ENCODE peak calls at places on chromosomes 4 and X, in eight cellular contexts. One of them, this sample, is unnamed.

GRCh38 chr4:179750374-179750773 is 2308.1 kb upstream of the AGA start:
- DNase-seq in stimulated activated naive CD8-positive, alpha-beta T cell treated with anti-CD3 and anti-CD28 coated beads, Interleukin-15, Interleukin-2, amounts not matched to agents 100 U/mL and 50 U/mL, for 24 hours: no peak
- DNase-seq in germinal center: no peak
- DNase-seq in T-helper 17 cell: no peak
- DNase-seq in memory B cell: no peak
- DNase-seq in activated effector memory CD4-positive, alpha-beta T cell treated with Interleukin-2 at 50 U/mL for 16 hours: no peak
- DNase-seq in gastrocnemius medialis: no peak
- DNase-seq in SK-N-MC: no peak
- DNase-seq in this sample: no peak

GRCh38 chr4:54095110-54095800 is 4.7 kb upstream of the GSX2 start:
- DNase-seq in memory B cell: no peak
- DNase-seq in activated effector memory CD4-positive, alpha-beta T cell treated with Interleukin-2 at 50 U/mL for 16 hours: no peak
- DNase-seq in gastrocnemius medialis: no peak
- DNase-seq in SK-N-MC: no peak
- DNase-seq in germinal center: no peak
- DNase-seq in stimulated activated naive CD8-positive, alpha-beta T cell treated with anti-CD3 and anti-CD28 coated beads, Interleukin-15, Interleukin-2, amounts not matched to agents 100 U/mL and 50 U/mL, for 24 hours: no peak
- DNase-seq in T-helper 17 cell: no peak
- DNase-seq in this sample: no peak

GRCh38 chr4:8858925-8859210 is 12.8 kb downstream of the HMX1 start:
- DNase-seq in T-helper 17 cell: no peak
- DNase-seq in memory B cell: no peak
- DNase-seq in stimulated activated naive CD8-positive, alpha-beta T cell treated with anti-CD3 and anti-CD28 coated beads, Interleukin-15, Interleukin-2, amounts not matched to agents 100 U/mL and 50 U/mL, for 24 hours: no peak
- DNase-seq in gastrocnemius medialis: no peak
- DNase-seq in SK-N-MC: no peak
- DNase-seq in activated effector memory CD4-positive, alpha-beta T cell treated with Interleukin-2 at 50 U/mL for 16 hours: no peak
- DNase-seq in germinal center: no peak
- DNase-seq in this sample: no peak

GRCh38 chr4:48109413-48110263 is 24.4 kb downstream of the TXK start:
- DNase-seq in memory B cell: no peak
- DNase-seq in SK-N-MC: no peak
- DNase-seq in germinal center: peak; percentile 48
- DNase-seq in stimulated activated naive CD8-positive, alpha-beta T cell treated with anti-CD3 and anti-CD28 coated beads, Interleukin-15, Interleukin-2, amounts not matched to agents 100 U/mL and 50 U/mL, for 24 hours: no peak
- DNase-seq in T-helper 17 cell: no peak
- DNase-seq in activated effector memory CD4-positive, alpha-beta T cell treated with Interleukin-2 at 50 U/mL for 16 hours: no peak
- DNase-seq in gastrocnemius medialis: no peak
- DNase-seq in this sample: no peak

GRCh38 chr4:157664726-157665125 is 444.2 kb downstream of the GRIA2 start:
- DNase-seq in memory B cell: no peak
- DNase-seq in gastrocnemius medialis: no peak
- DNase-seq in germinal center: no peak
- DNase-seq in stimulated activated naive CD8-positive, alpha-beta T cell treated with anti-CD3 and anti-CD28 coated beads, Interleukin-15, Interleukin-2, amounts not matched to agents 100 U/mL and 50 U/mL, for 24 hours: no peak
- DNase-seq in T-helper 17 cell: no peak
- DNase-seq in SK-N-MC: no peak
- DNase-seq in activated effector memory CD4-positive, alpha-beta T cell treated with Interleukin-2 at 50 U/mL for 16 hours: no peak
- DNase-seq in this sample: no peak

GRCh38 chrX:71941771-71942170 is 31.1 kb downstream of the NHSL2 start:
- DNase-seq in gastrocnemius medialis: no peak
- DNase-seq in activated effector memory CD4-positive, alpha-beta T cell treated with Interleukin-2 at 50 U/mL for 16 hours: no peak
- DNase-seq in T-helper 17 cell: no peak
- DNase-seq in stimulated activated naive CD8-positive, alpha-beta T cell treated with anti-CD3 and anti-CD28 coated beads, Interleukin-15, Interleukin-2, amounts not matched to agents 100 U/mL and 50 U/mL, for 24 hours: no peak
- DNase-seq in germinal center: no peak
- DNase-seq in memory B cell: no peak
- DNase-seq in SK-N-MC: no peak
- DNase-seq in this sample: no peak

GRCh38 chrX:115968436-115969252 is 201.9 kb upstream of the AGTR2 start:
- DNase-seq in gastrocnemius medialis: no peak
- DNase-seq in stimulated activated naive CD8-positive, alpha-beta T cell treated with anti-CD3 and anti-CD28 coated beads, Interleukin-15, Interleukin-2, amounts not matched to agents 100 U/mL and 50 U/mL, for 24 hours: no peak
- DNase-seq in germinal center: peak; percentile 17
- DNase-seq in SK-N-MC: no peak
- DNase-seq in T-helper 17 cell: no peak
- DNase-seq in memory B cell: no peak
- DNase-seq in activated effector memory CD4-positive, alpha-beta T cell treated with Interleukin-2 at 50 U/mL for 16 hours: no peak
- DNase-seq in this sample: no peak

GRCh38 chr4:47824844-47825243 is 13.0 kb downstream of the CORIN start:
- DNase-seq in stimulated activated naive CD8-positive, alpha-beta T cell treated with anti-CD3 and anti-CD28 coated beads, Interleukin-15, Interleukin-2, amounts not matched to agents 100 U/mL and 50 U/mL, for 24 hours: no peak
- DNase-seq in gastrocnemius medialis: no peak
- DNase-seq in memory B cell: no peak
- DNase-seq in T-helper 17 cell: no peak
- DNase-seq in germinal center: no peak
- DNase-seq in SK-N-MC: no peak
- DNase-seq in activated effector memory CD4-positive, alpha-beta T cell treated with Interleukin-2 at 50 U/mL for 16 hours: no peak
- DNase-seq in this sample: no peak

GRCh38 chr4:141081921-141082381 is 51.3 kb downstream of the RNF150 start:
- DNase-seq in stimulated activated naive CD8-positive, alpha-beta T cell treated with anti-CD3 and anti-CD28 coated beads, Interleukin-15, Interleukin-2, amounts not matched to agents 100 U/mL and 50 U/mL, for 24 hours: no peak
- DNase-seq in germinal center: no peak
- DNase-seq in T-helper 17 cell: no peak
- DNase-seq in gastrocnemius medialis: no peak
- DNase-seq in activated effector memory CD4-positive, alpha-beta T cell treated with Interleukin-2 at 50 U/mL for 16 hours: no peak
- DNase-seq in SK-N-MC: peak; percentile 86
- DNase-seq in memory B cell: no peak
- DNase-seq in this sample: no peak

GRCh38 chrX:101057095-101057714 is 5.3 kb upstream of the TRMT2B start:
- DNase-seq in activated effector memory CD4-positive, alpha-beta T cell treated with Interleukin-2 at 50 U/mL for 16 hours: no peak
- DNase-seq in germinal center: peak; percentile 33
- DNase-seq in gastrocnemius medialis: no peak
- DNase-seq in stimulated activated naive CD8-positive, alpha-beta T cell treated with anti-CD3 and anti-CD28 coated beads, Interleukin-15, Interleukin-2, amounts not matched to agents 100 U/mL and 50 U/mL, for 24 hours: no peak
- DNase-seq in T-helper 17 cell: no peak
- DNase-seq in memory B cell: no peak
- DNase-seq in SK-N-MC: no peak
- DNase-seq in this sample: peak; percentile 35

GRCh38 chrX:40155617-40156471 is 58.1 kb upstream of the BCOR start:
- DNase-seq in stimulated activated naive CD8-positive, alpha-beta T cell treated with anti-CD3 and anti-CD28 coated beads, Interleukin-15, Interleukin-2, amounts not matched to agents 100 U/mL and 50 U/mL, for 24 hours: no peak
- DNase-seq in SK-N-MC: no peak
- DNase-seq in activated effector memory CD4-positive, alpha-beta T cell treated with Interleukin-2 at 50 U/mL for 16 hours: no peak
- DNase-seq in gastrocnemius medialis: no peak
- DNase-seq in memory B cell: no peak
- DNase-seq in germinal center: no peak
- DNase-seq in T-helper 17 cell: no peak
- DNase-seq in this sample: no peak

GRCh38 chr4:60617731-60618130 is 582.4 kb upstream of the ADGRL3 start:
- DNase-seq in T-helper 17 cell: no peak
- DNase-seq in germinal center: no peak
- DNase-seq in SK-N-MC: no peak
- DNase-seq in stimulated activated naive CD8-positive, alpha-beta T cell treated with anti-CD3 and anti-CD28 coated beads, Interleukin-15, Interleukin-2, amounts not matched to agents 100 U/mL and 50 U/mL, for 24 hours: no peak
- DNase-seq in activated effector memory CD4-positive, alpha-beta T cell treated with Interleukin-2 at 50 U/mL for 16 hours: no peak
- DNase-seq in gastrocnemius medialis: no peak
- DNase-seq in memory B cell: no peak
- DNase-seq in this sample: no peak

GRCh38 chrX:152908486-152908885 is 10.6 kb downstream of the ZNF185 start:
- DNase-seq in germinal center: no peak
- DNase-seq in activated effector memory CD4-positive, alpha-beta T cell treated with Interleukin-2 at 50 U/mL for 16 hours: no peak
- DNase-seq in stimulated activated naive CD8-positive, alpha-beta T cell treated with anti-CD3 and anti-CD28 coated beads, Interleukin-15, Interleukin-2, amounts not matched to agents 100 U/mL and 50 U/mL, for 24 hours: no peak
- DNase-seq in SK-N-MC: no peak
- DNase-seq in memory B cell: no peak
- DNase-seq in gastrocnemius medialis: no peak
- DNase-seq in T-helper 17 cell: no peak
- DNase-seq in this sample: no peak

GRCh38 chrX:27918799-27919198 is 62.5 kb downstream of the DCAF8L1 start:
- DNase-seq in activated effector memory CD4-positive, alpha-beta T cell treated with Interleukin-2 at 50 U/mL for 16 hours: no peak
- DNase-seq in germinal center: no peak
- DNase-seq in SK-N-MC: no peak
- DNase-seq in stimulated activated naive CD8-positive, alpha-beta T cell treated with anti-CD3 and anti-CD28 coated beads, Interleukin-15, Interleukin-2, amounts not matched to agents 100 U/mL and 50 U/mL, for 24 hours: no peak
- DNase-seq in memory B cell: no peak
- DNase-seq in T-helper 17 cell: no peak
- DNase-seq in gastrocnemius medialis: no peak
- DNase-seq in this sample: no peak

GRCh38 chrX:132651411-132652086 is 162.7 kb upstream of the MBNL3 start:
- DNase-seq in memory B cell: no peak
- DNase-seq in stimulated activated naive CD8-positive, alpha-beta T cell treated with anti-CD3 and anti-CD28 coated beads, Interleukin-15, Interleukin-2, amounts not matched to agents 100 U/mL and 50 U/mL, for 24 hours: no peak
- DNase-seq in germinal center: no peak
- DNase-seq in T-helper 17 cell: no peak
- DNase-seq in activated effector memory CD4-positive, alpha-beta T cell treated with Interleukin-2 at 50 U/mL for 16 hours: no peak
- DNase-seq in gastrocnemius medialis: no peak
- DNase-seq in SK-N-MC: no peak
- DNase-seq in this sample: no peak

GRCh38 chr4:74444891-74445642 is at the start of gene AREG:
- DNase-seq in T-helper 17 cell: peak; percentile 92
- DNase-seq in germinal center: peak; percentile 90
- DNase-seq in memory B cell: peak; percentile 95
- DNase-seq in SK-N-MC: no peak
- DNase-seq in gastrocnemius medialis: peak; percentile 41
- DNase-seq in stimulated activated naive CD8-positive, alpha-beta T cell treated with anti-CD3 and anti-CD28 coated beads, Interleukin-15, Interleukin-2, amounts not matched to agents 100 U/mL and 50 U/mL, for 24 hours: peak; percentile 85
- DNase-seq in activated effector memory CD4-positive, alpha-beta T cell treated with Interleukin-2 at 50 U/mL for 16 hours: peak; percentile 78
- DNase-seq in this sample: peak; percentile 90

GRCh38 chrX:84865113-84865512 is 138.6 kb upstream of the APOOL start:
- DNase-seq in stimulated activated naive CD8-positive, alpha-beta T cell treated with anti-CD3 and anti-CD28 coated beads, Interleukin-15, Interleukin-2, amounts not matched to agents 100 U/mL and 50 U/mL, for 24 hours: no peak
- DNase-seq in SK-N-MC: no peak
- DNase-seq in memory B cell: no peak
- DNase-seq in germinal center: no peak
- DNase-seq in activated effector memory CD4-positive, alpha-beta T cell treated with Interleukin-2 at 50 U/mL for 16 hours: no peak
- DNase-seq in gastrocnemius medialis: no peak
- DNase-seq in T-helper 17 cell: no peak
- DNase-seq in this sample: no peak

GRCh38 chr4:106266201-106266600 is 49.8 kb downstream of the TBCK start:
- DNase-seq in stimulated activated naive CD8-positive, alpha-beta T cell treated with anti-CD3 and anti-CD28 coated beads, Interleukin-15, Interleukin-2, amounts not matched to agents 100 U/mL and 50 U/mL, for 24 hours: no peak
- DNase-seq in memory B cell: no peak
- DNase-seq in SK-N-MC: peak; percentile 73
- DNase-seq in activated effector memory CD4-positive, alpha-beta T cell treated with Interleukin-2 at 50 U/mL for 16 hours: no peak
- DNase-seq in germinal center: no peak
- DNase-seq in gastrocnemius medialis: no peak
- DNase-seq in T-helper 17 cell: no peak
- DNase-seq in this sample: no peak

GRCh38 chrX:63434665-63435064 is 83.5 kb upstream of the SPIN4 start:
- DNase-seq in activated effector memory CD4-positive, alpha-beta T cell treated with Interleukin-2 at 50 U/mL for 16 hours: no peak
- DNase-seq in SK-N-MC: no peak
- DNase-seq in memory B cell: no peak
- DNase-seq in gastrocnemius medialis: no peak
- DNase-seq in stimulated activated naive CD8-positive, alpha-beta T cell treated with anti-CD3 and anti-CD28 coated beads, Interleukin-15, Interleukin-2, amounts not matched to agents 100 U/mL and 50 U/mL, for 24 hours: no peak
- DNase-seq in germinal center: no peak
- DNase-seq in T-helper 17 cell: no peak
- DNase-seq in this sample: no peak

GRCh38 chr4:288891-289290 is 16.4 kb downstream of the ZNF732 start:
- DNase-seq in SK-N-MC: no peak
- DNase-seq in activated effector memory CD4-positive, alpha-beta T cell treated with Interleukin-2 at 50 U/mL for 16 hours: no peak
- DNase-seq in stimulated activated naive CD8-positive, alpha-beta T cell treated with anti-CD3 and anti-CD28 coated beads, Interleukin-15, Interleukin-2, amounts not matched to agents 100 U/mL and 50 U/mL, for 24 hours: no peak
- DNase-seq in T-helper 17 cell: no peak
- DNase-seq in memory B cell: no peak
- DNase-seq in gastrocnemius medialis: no peak
- DNase-seq in germinal center: no peak
- DNase-seq in this sample: no peak

GRCh38 chr4:78612398-78613005 is 60.9 kb downstream of the ANXA3 start:
- DNase-seq in gastrocnemius medialis: no peak
- DNase-seq in T-helper 17 cell: no peak
- DNase-seq in SK-N-MC: no peak
- DNase-seq in stimulated activated naive CD8-positive, alpha-beta T cell treated with anti-CD3 and anti-CD28 coated beads, Interleukin-15, Interleukin-2, amounts not matched to agents 100 U/mL and 50 U/mL, for 24 hours: no peak
- DNase-seq in activated effector memory CD4-positive, alpha-beta T cell treated with Interleukin-2 at 50 U/mL for 16 hours: no peak
- DNase-seq in memory B cell: no peak
- DNase-seq in germinal center: peak; percentile 50
- DNase-seq in this sample: no peak

GRCh38 chr4:47525154-47525819 is 40.2 kb downstream of the ATP10D start:
- DNase-seq in memory B cell: no peak
- DNase-seq in stimulated activated naive CD8-positive, alpha-beta T cell treated with anti-CD3 and anti-CD28 coated beads, Interleukin-15, Interleukin-2, amounts not matched to agents 100 U/mL and 50 U/mL, for 24 hours: no peak
- DNase-seq in activated effector memory CD4-positive, alpha-beta T cell treated with Interleukin-2 at 50 U/mL for 16 hours: no peak
- DNase-seq in germinal center: no peak
- DNase-seq in T-helper 17 cell: no peak
- DNase-seq in gastrocnemius medialis: no peak
- DNase-seq in SK-N-MC: no peak
- DNase-seq in this sample: no peak

GRCh38 chr4:65943076-65943475 is 272.8 kb upstream of the EPHA5 start:
- DNase-seq in T-helper 17 cell: no peak
- DNase-seq in memory B cell: no peak
- DNase-seq in stimulated activated naive CD8-positive, alpha-beta T cell treated with anti-CD3 and anti-CD28 coated beads, Interleukin-15, Interleukin-2, amounts not matched to agents 100 U/mL and 50 U/mL, for 24 hours: no peak
- DNase-seq in germinal center: no peak
- DNase-seq in activated effector memory CD4-positive, alpha-beta T cell treated with Interleukin-2 at 50 U/mL for 16 hours: no peak
- DNase-seq in gastrocnemius medialis: no peak
- DNase-seq in SK-N-MC: peak; percentile 26
- DNase-seq in this sample: no peak

GRCh38 chr4:155854597-155855226 is 11.4 kb downstream of the ASIC5 start:
- DNase-seq in gastrocnemius medialis: no peak
- DNase-seq in memory B cell: no peak
- DNase-seq in germinal center: no peak
- DNase-seq in stimulated activated naive CD8-positive, alpha-beta T cell treated with anti-CD3 and anti-CD28 coated beads, Interleukin-15, Interleukin-2, amounts not matched to agents 100 U/mL and 50 U/mL, for 24 hours: no peak
- DNase-seq in SK-N-MC: no peak
- DNase-seq in activated effector memory CD4-positive, alpha-beta T cell treated with Interleukin-2 at 50 U/mL for 16 hours: no peak
- DNase-seq in T-helper 17 cell: no peak
- DNase-seq in this sample: no peak

GRCh38 chr4:146585761-146586333 is 52.8 kb upstream of the POU4F2 start:
- DNase-seq in SK-N-MC: peak; percentile 93
- DNase-seq in germinal center: no peak
- DNase-seq in stimulated activated naive CD8-positive, alpha-beta T cell treated with anti-CD3 and anti-CD28 coated beads, Interleukin-15, Interleukin-2, amounts not matched to agents 100 U/mL and 50 U/mL, for 24 hours: no peak
- DNase-seq in T-helper 17 cell: no peak
- DNase-seq in memory B cell: no peak
- DNase-seq in activated effector memory CD4-positive, alpha-beta T cell treated with Interleukin-2 at 50 U/mL for 16 hours: no peak
- DNase-seq in gastrocnemius medialis: peak; percentile 2
- DNase-seq in this sample: no peak

GRCh38 chr4:176191974-176192373 is 3.4 kb downstream of the SPATA4 start:
- DNase-seq in SK-N-MC: no peak
- DNase-seq in stimulated activated naive CD8-positive, alpha-beta T cell treated with anti-CD3 and anti-CD28 coated beads, Interleukin-15, Interleukin-2, amounts not matched to agents 100 U/mL and 50 U/mL, for 24 hours: no peak
- DNase-seq in germinal center: no peak
- DNase-seq in activated effector memory CD4-positive, alpha-beta T cell treated with Interleukin-2 at 50 U/mL for 16 hours: no peak
- DNase-seq in memory B cell: no peak
- DNase-seq in gastrocnemius medialis: no peak
- DNase-seq in T-helper 17 cell: no peak
- DNase-seq in this sample: no peak

GRCh38 chr4:27327421-27328181 is 467.0 kb downstream of the STIM2 start:
- DNase-seq in memory B cell: no peak
- DNase-seq in SK-N-MC: no peak
- DNase-seq in stimulated activated naive CD8-positive, alpha-beta T cell treated with anti-CD3 and anti-CD28 coated beads, Interleukin-15, Interleukin-2, amounts not matched to agents 100 U/mL and 50 U/mL, for 24 hours: no peak
- DNase-seq in germinal center: no peak
- DNase-seq in activated effector memory CD4-positive, alpha-beta T cell treated with Interleukin-2 at 50 U/mL for 16 hours: no peak
- DNase-seq in T-helper 17 cell: no peak
- DNase-seq in gastrocnemius medialis: no peak
- DNase-seq in this sample: no peak

GRCh38 chrX:110032534-110033161 is 29.7 kb downstream of the TMEM164 start:
- DNase-seq in activated effector memory CD4-positive, alpha-beta T cell treated with Interleukin-2 at 50 U/mL for 16 hours: no peak
- DNase-seq in T-helper 17 cell: no peak
- DNase-seq in memory B cell: no peak
- DNase-seq in SK-N-MC: no peak
- DNase-seq in gastrocnemius medialis: no peak
- DNase-seq in stimulated activated naive CD8-positive, alpha-beta T cell treated with anti-CD3 and anti-CD28 coated beads, Interleukin-15, Interleukin-2, amounts not matched to agents 100 U/mL and 50 U/mL, for 24 hours: no peak
- DNase-seq in germinal center: no peak
- DNase-seq in this sample: no peak

GRCh38 chr4:78656968-78657445 is 105.4 kb downstream of the ANXA3 start:
- DNase-seq in SK-N-MC: no peak
- DNase-seq in T-helper 17 cell: no peak
- DNase-seq in germinal center: no peak
- DNase-seq in stimulated activated naive CD8-positive, alpha-beta T cell treated with anti-CD3 and anti-CD28 coated beads, Interleukin-15, Interleukin-2, amounts not matched to agents 100 U/mL and 50 U/mL, for 24 hours: peak; percentile 22
- DNase-seq in gastrocnemius medialis: peak; percentile 10
- DNase-seq in memory B cell: no peak
- DNase-seq in activated effector memory CD4-positive, alpha-beta T cell treated with Interleukin-2 at 50 U/mL for 16 hours: no peak
- DNase-seq in this sample: no peak

GRCh38 chr4:26806331-26806730 is 54.3 kb upstream of the STIM2 start:
- DNase-seq in gastrocnemius medialis: no peak
- DNase-seq in stimulated activated naive CD8-positive, alpha-beta T cell treated with anti-CD3 and anti-CD28 coated beads, Interleukin-15, Interleukin-2, amounts not matched to agents 100 U/mL and 50 U/mL, for 24 hours: no peak
- DNase-seq in activated effector memory CD4-positive, alpha-beta T cell treated with Interleukin-2 at 50 U/mL for 16 hours: no peak
- DNase-seq in germinal center: no peak
- DNase-seq in SK-N-MC: no peak
- DNase-seq in memory B cell: no peak
- DNase-seq in T-helper 17 cell: no peak
- DNase-seq in this sample: no peak

GRCh38 chr4:186104114-186104894 is at the start of gene FAM149A:
- DNase-seq in SK-N-MC: no peak
- DNase-seq in T-helper 17 cell: peak; percentile 33
- DNase-seq in activated effector memory CD4-positive, alpha-beta T cell treated with Interleukin-2 at 50 U/mL for 16 hours: peak; percentile 30
- DNase-seq in gastrocnemius medialis: no peak
- DNase-seq in memory B cell: peak; percentile 49
- DNase-seq in stimulated activated naive CD8-positive, alpha-beta T cell treated with anti-CD3 and anti-CD28 coated beads, Interleukin-15, Interleukin-2, amounts not matched to agents 100 U/mL and 50 U/mL, for 24 hours: peak; percentile 57
- DNase-seq in germinal center: peak; percentile 78
- DNase-seq in this sample: peak; percentile 42

GRCh38 chrX:18354369-18355329 is at the start of gene SCML2:
- DNase-seq in T-helper 17 cell: no peak
- DNase-seq in gastrocnemius medialis: no peak
- DNase-seq in stimulated activated naive CD8-positive, alpha-beta T cell treated with anti-CD3 and anti-CD28 coated beads, Interleukin-15, Interleukin-2, amounts not matched to agents 100 U/mL and 50 U/mL, for 24 hours: peak; percentile 45
- DNase-seq in activated effector memory CD4-positive, alpha-beta T cell treated with Interleukin-2 at 50 U/mL for 16 hours: peak; percentile 8
- DNase-seq in memory B cell: peak; percentile 26
- DNase-seq in SK-N-MC: no peak
- DNase-seq in germinal center: peak; percentile 14
- DNase-seq in this sample: peak; percentile 7

GRCh38 chr4:6087669-6088068 is 69.4 kb upstream of the C4orf50 start:
- DNase-seq in SK-N-MC: peak; percentile 1
- DNase-seq in T-helper 17 cell: no peak
- DNase-seq in activated effector memory CD4-positive, alpha-beta T cell treated with Interleukin-2 at 50 U/mL for 16 hours: no peak
- DNase-seq in stimulated activated naive CD8-positive, alpha-beta T cell treated with anti-CD3 and anti-CD28 coated beads, Interleukin-15, Interleukin-2, amounts not matched to agents 100 U/mL and 50 U/mL, for 24 hours: no peak
- DNase-seq in germinal center: no peak
- DNase-seq in gastrocnemius medialis: no peak
- DNase-seq in memory B cell: no peak
- DNase-seq in this sample: no peak

GRCh38 chr4:122577189-122577553 is 43.7 kb downstream of the IL21 start:
- DNase-seq in stimulated activated naive CD8-positive, alpha-beta T cell treated with anti-CD3 and anti-CD28 coated beads, Interleukin-15, Interleukin-2, amounts not matched to agents 100 U/mL and 50 U/mL, for 24 hours: no peak
- DNase-seq in germinal center: no peak
- DNase-seq in gastrocnemius medialis: no peak
- DNase-seq in T-helper 17 cell: no peak
- DNase-seq in activated effector memory CD4-positive, alpha-beta T cell treated with Interleukin-2 at 50 U/mL for 16 hours: no peak
- DNase-seq in memory B cell: no peak
- DNase-seq in SK-N-MC: no peak
- DNase-seq in this sample: no peak

This sample was measured in T-helper 2 cell.